ENCODE peak calls at places on chromosomes 11 and 22, in four cellular contexts. W is Calu3, N is MM.1S, Y is astrocyte of the spinal cord. O is an unnamed sample.

GRCh38 chr11:128195057-128195751 is 392.2 kb downstream of the ETS1 start:
- DNase-seq in W (no peak), N (no peak), Y (no peak), O (no peak)

GRCh38 chr11:17851697-17852096 is 117.1 kb downstream of the KCNC1 start:
- DNase-seq in W (no peak), N (no peak), Y (no peak), O (no peak)

GRCh38 chr11:87097582-87097981 is 59.8 kb downstream of the TMEM135 start:
- DNase-seq in W (peak; percentile 40), N (peak; percentile 32), Y (peak; percentile 18), O (peak; percentile 37)

GRCh38 chr11:15446929-15447328 is 332.2 kb downstream of the INSC start:
- DNase-seq in W (no peak), N (no peak), Y (no peak), O (no peak)

GRCh38 chr11:114161486-114162250 is 102.2 kb downstream of the ZBTB16 start:
- DNase-seq in W (no peak), N (no peak), Y (no peak), O (no peak)

GRCh38 chr22:23833911-23834317 is 4.9 kb downstream of the DERL3 start:
- DNase-seq in W (no peak), N (no peak), Y (no peak), O (no peak)

GRCh38 chr11:36375348-36376314 is 79.5 kb downstream of the PRR5L start:
- DNase-seq in W (no peak), N (no peak), Y (peak; percentile 62), O (no peak)

GRCh38 chr22:30685178-30685577 is 9.5 kb upstream of the OSBP2 start:
- DNase-seq in W (no peak), N (no peak), Y (no peak), O (no peak)

GRCh38 chr11:126716456-126717083 is 284.0 kb downstream of the KIRREL3 start:
- DNase-seq in W (peak; percentile 67), N (peak; percentile 61), Y (peak; percentile 42), O (peak; percentile 72)

GRCh38 chr11:638616-639323 is 1.7 kb downstream of the DRD4 start:
- DNase-seq in W (no peak), N (no peak), Y (peak; percentile 29), O (no peak)

GRCh38 chr11:11667056-11667455 is 45.3 kb upstream of the GALNT18 start:
- DNase-seq in W (no peak), N (no peak), Y (no peak), O (no peak)
- TF ChIP-seq CTCF in W (no peak), N (no peak), Y (no peak), O (peak; percentile 11)

GRCh38 chr22:36180038-36180880 is 19.7 kb upstream of the APOL3 start:
- DNase-seq in W (peak; percentile 87), N (peak; percentile 53), Y (peak; percentile 33), O (peak; percentile 80)
- TF ChIP-seq CTCF in W (peak; percentile 92), N (peak; percentile 75), Y (peak; percentile 75), O (peak; percentile 86)

GRCh38 chr11:2837096-2837601 is 48.4 kb downstream of the CDKN1C start:
- DNase-seq in W (peak; percentile 76), N (no peak), Y (no peak), O (no peak)
- TF ChIP-seq CTCF in W (peak; percentile 22), N (no peak), Y (peak; percentile 16), O (no peak)

GRCh38 chr11:102683277-102683676 is 22.3 kb downstream of the MMP27 start:
- DNase-seq in W (no peak), N (no peak), Y (no peak), O (no peak)
- TF ChIP-seq CTCF in W (no peak), N (no peak), Y (no peak), O (peak; percentile 6)

O was measured in GM13977.